ENCODE peak calls at places on chromosomes 16 and 17, in eight cellular contexts. B is NCI-H774; T is cardiac muscle cell; L is stimulated activated naive CD8-positive, alpha-beta T cell treated with anti-CD3 and anti-CD28 coated beads, Interleukin-15, amount 100 ng/mL, for 72 hours; Q is activated T-helper 9 cell treated with anti-CD3 and anti-CD28 coated beads, Interleukin-2, amount 50 U/mL, for 16 hours; Y is SW480; V is T-helper 9 cell; O is stimulated activated CD8-positive, alpha-beta memory T cell treated with anti-CD3 and anti-CD28 coated beads, Interleukin-12 subunit alpha, Interleukin-12 subunit beta, amount 100 ng/mL, for 4 hours. C is an unnamed sample.

GRCh38 chr17:70767102-70767701 is 597.9 kb downstream of the KCNJ2 start:
- DNase-seq in L (no peak), Q (no peak), O (no peak), Y (peak), V (no peak), T (peak), B (peak), C (peak)

GRCh38 chr16:76277099-76278030 is at the start of gene CNTNAP4:
- DNase-seq in Y (no peak), Q (no peak), T (peak), B (no peak), L (no peak), O (no peak), V (no peak), C (no peak)

GRCh38 chr17:7557147-7557764 is 1.3 kb upstream of the TNFSF13 start:
- DNase-seq in O (no peak), Y (no peak), L (no peak), Q (no peak), V (no peak), T (no peak), B (no peak), C (peak)

GRCh38 chr17:1490643-1491405 is 1.7 kb downstream of the MYO1C start:
- DNase-seq in Q (peak), Y (peak), V (peak), T (peak), L (peak), O (no peak), B (peak), C (peak)

GRCh38 chr16:30180741-30181140 is 2.7 kb upstream of the CORO1A start:
- DNase-seq in O (no peak), B (no peak), L (no peak), V (no peak), Y (no peak), Q (no peak), T (no peak), C (no peak)

GRCh38 chr16:86296263-86296662 is 214.1 kb upstream of the FOXF1 start:
- DNase-seq in L (no peak), B (no peak), T (no peak), Q (no peak), Y (no peak), O (no peak), V (no peak), C (no peak)

GRCh38 chr16:69924777-69925191 is 26.4 kb upstream of the CLEC18A start:
- DNase-seq in T (peak), L (no peak), Q (no peak), Y (no peak), B (no peak), O (no peak), V (no peak), C (peak)

GRCh38 chr16:69644790-69645189 is 79.0 kb downstream of the NFAT5 start:
- DNase-seq in B (no peak), Q (no peak), Y (no peak), L (no peak), O (no peak), T (no peak), V (no peak), C (no peak)

GRCh38 chr17:36085710-36086268 is 4.2 kb downstream of the CCL3 start:
- DNase-seq in B (no peak), Y (no peak), V (no peak), L (no peak), Q (no peak), O (no peak), T (peak), C (no peak)

GRCh38 chr16:87231295-87231694 is 85.9 kb downstream of the C16orf95 start:
- DNase-seq in Q (no peak), L (no peak), B (no peak), T (no peak), O (no peak), V (no peak), Y (no peak), C (no peak)

GRCh38 chr16:51276335-51276734 is 125.3 kb upstream of the SALL1 start:
- DNase-seq in B (peak), T (no peak), O (no peak), Y (peak), L (no peak), Q (no peak), V (no peak), C (no peak)

GRCh38 chr17:47719411-47720152 is 13.5 kb upstream of the TBX21 start:
- DNase-seq in V (no peak), O (peak), B (no peak), L (peak), Y (peak), T (peak), Q (peak), C (no peak)

GRCh38 chr16:13150181-13150885 is 248.9 kb downstream of the SHISA9 start:
- DNase-seq in V (no peak), L (no peak), T (no peak), B (no peak), Y (peak), O (no peak), Q (no peak), C (no peak)

GRCh38 chr17:66506641-66507040 is 204.2 kb downstream of the PRKCA start:
- DNase-seq in Q (no peak), O (no peak), V (no peak), Y (no peak), T (no peak), L (no peak), B (no peak), C (no peak)

GRCh38 chr17:76304226-76305134 is 3.6 kb downstream of the QRICH2 start:
- DNase-seq in Y (no peak), B (no peak), T (no peak), V (no peak), Q (no peak), O (no peak), L (no peak), C (no peak)

GRCh38 chr16:47646914-47647313 is 185.8 kb downstream of the PHKB start:
- DNase-seq in O (no peak), V (no peak), Q (no peak), B (no peak), Y (no peak), T (no peak), L (no peak), C (no peak)

GRCh38 chr16:3607161-3607560 is 4.2 kb downstream of the SLX4 start:
- DNase-seq in Y (no peak), T (no peak), B (no peak), L (no peak), V (no peak), Q (no peak), O (no peak), C (no peak)

GRCh38 chr17:75698659-75699058 is 22.6 kb upstream of the ITGB4 start:
- DNase-seq in L (no peak), O (no peak), Q (no peak), T (no peak), Y (no peak), B (no peak), V (no peak), C (no peak)

GRCh38 chr16:82580293-82580900 is 46.4 kb upstream of the CDH13 start:
- DNase-seq in Q (no peak), L (no peak), O (no peak), T (peak), Y (peak), B (peak), V (no peak), C (peak)

GRCh38 chr17:7436556-7437368 is 1.5 kb downstream of the TMEM102 start:
- DNase-seq in B (peak), V (peak), Q (peak), Y (peak), T (peak), L (peak), O (peak), C (peak)

GRCh38 chr17:50458290-50458689 is 10.4 kb downstream of the CHAD start:
- DNase-seq in Q (no peak), V (no peak), L (no peak), O (no peak), T (no peak), Y (no peak), B (no peak), C (no peak)

GRCh38 chr17:28982191-28982793 is 23.5 kb downstream of the SEZ6 start:
- DNase-seq in V (peak), Q (peak), T (peak), Y (no peak), O (peak), L (peak), B (no peak), C (peak)

GRCh38 chr17:59406808-59407381 is 75.4 kb downstream of the YPEL2 start:
- DNase-seq in V (no peak), L (no peak), B (peak), Y (no peak), Q (no peak), O (no peak), T (peak), C (peak)

GRCh38 chr16:11133344-11133921 is 122.6 kb downstream of the SOCS1 start:
- DNase-seq in O (no peak), B (no peak), V (no peak), Q (no peak), L (no peak), Y (peak), T (peak), C (peak)

GRCh38 chr16:88333645-88334516 is 48.9 kb upstream of the ZNF469 start:
- DNase-seq in O (no peak), L (no peak), V (no peak), T (no peak), Q (no peak), B (no peak), Y (no peak), C (no peak)

GRCh38 chr16:3030872-3031212 is 5.9 kb downstream of the BICDL2 start:
- DNase-seq in Y (no peak), Q (no peak), T (no peak), O (no peak), V (no peak), B (no peak), L (no peak), C (no peak)

GRCh38 chr16:75758215-75758614 is 31.9 kb upstream of the CPHXL start:
- DNase-seq in B (no peak), T (peak), Y (no peak), O (no peak), Q (no peak), L (no peak), V (no peak), C (no peak)

GRCh38 chr17:79919164-79919585 is 79.9 kb upstream of the CBX4 start:
- DNase-seq in B (peak), T (no peak), Q (no peak), L (no peak), O (no peak), V (no peak), Y (peak), C (no peak)

GRCh38 chr16:28098171-28098958 is 34.9 kb upstream of the GSG1L start:
- DNase-seq in B (no peak), Q (no peak), L (no peak), V (no peak), Y (no peak), T (no peak), O (no peak), C (no peak)

GRCh38 chr16:1626327-1626726 is 14.2 kb downstream of the CRAMP1 start:
- DNase-seq in T (no peak), V (no peak), Y (no peak), L (no peak), Q (no peak), O (no peak), B (no peak), C (no peak)

GRCh38 chr16:51167170-51167710 is 16.2 kb upstream of the SALL1 start:
- DNase-seq in O (no peak), T (no peak), L (no peak), Q (no peak), Y (no peak), V (no peak), B (no peak), C (no peak)

GRCh38 chr17:64653985-64654355 is 8.1 kb downstream of the SMURF2 start:
- DNase-seq in O (no peak), Y (no peak), V (no peak), L (no peak), B (no peak), Q (no peak), T (peak), C (no peak)

GRCh38 chr17:13182854-13183253 is 165.0 kb upstream of the ELAC2 start:
- DNase-seq in Q (no peak), T (no peak), Y (no peak), B (peak), V (no peak), L (no peak), O (no peak), C (peak)

GRCh38 chr17:49461580-49461979 is 33.5 kb upstream of the NGFR start:
- DNase-seq in Q (no peak), V (no peak), T (no peak), B (no peak), L (no peak), O (no peak), Y (no peak), C (no peak)

GRCh38 chr16:80591071-80591935 is 50.5 kb downstream of the DYNLRB2 start:
- DNase-seq in V (no peak), B (no peak), Y (no peak), O (no peak), Q (no peak), T (no peak), L (peak), C (no peak)

GRCh38 chr16:52843386-52843785 is 209.3 kb downstream of the CHD9NB start:
- DNase-seq in V (no peak), Q (no peak), O (no peak), T (no peak), Y (no peak), B (no peak), L (no peak), C (no peak)

GRCh38 chr16:76970745-76971099 is 220.3 kb upstream of the MON1B start:
- DNase-seq in Q (no peak), L (no peak), T (no peak), Y (no peak), O (no peak), V (no peak), B (no peak), C (peak)

C was measured in HepG2.